ENCODE peak calls at places on chromosomes 11 and 22, in nine cellular contexts. One of them, this sample, is unnamed.
A peak's percentile ranks its signal among the peaks of the same experiment; 100 is the strongest.

GRCh38 chr11:115201121-115201792 is 303.0 kb downstream of the CADM1 start:
- DNase-seq in right lobe of liver: no peak
- DNase-seq in Panc1: no peak
- DNase-seq in MM.1S: no peak
- DNase-seq in GM23248: peak; percentile 87
- DNase-seq in ovary: no peak
- DNase-seq in pancreas: no peak
- DNase-seq in neural progenitor cell: no peak
- DNase-seq in brain microvascular endothelial cell: peak; percentile 50
- DNase-seq in this sample: no peak

GRCh38 chr11:68009391-68010000 is 631 bp upstream of the ALDH3B1 start:
- DNase-seq in right lobe of liver: no peak
- DNase-seq in Panc1: no peak
- DNase-seq in MM.1S: peak; percentile 60
- DNase-seq in GM23248: peak; percentile 56
- DNase-seq in ovary: no peak
- DNase-seq in pancreas: peak; percentile 47
- DNase-seq in neural progenitor cell: no peak
- DNase-seq in brain microvascular endothelial cell: peak; percentile 43
- DNase-seq in this sample: no peak

GRCh38 chr22:11253000-11253511 is 4274.9 kb upstream of the OR11H1 start:
- DNase-seq in right lobe of liver: peak; percentile 38
- DNase-seq in Panc1: no peak
- DNase-seq in MM.1S: no peak
- DNase-seq in GM23248: no peak
- DNase-seq in ovary: no peak
- DNase-seq in pancreas: no peak
- DNase-seq in neural progenitor cell: no peak
- DNase-seq in brain microvascular endothelial cell: no peak
- DNase-seq in this sample: no peak

GRCh38 chr11:116312560-116313340 is 460.0 kb downstream of the BUD13 start:
- DNase-seq in right lobe of liver: peak; percentile 92
- DNase-seq in Panc1: no peak
- DNase-seq in MM.1S: no peak
- DNase-seq in GM23248: peak; percentile 1
- DNase-seq in ovary: peak; percentile 76
- DNase-seq in pancreas: peak; percentile 79
- DNase-seq in neural progenitor cell: peak; percentile 42
- DNase-seq in brain microvascular endothelial cell: no peak
- DNase-seq in this sample: no peak

GRCh38 chr11:120212259-120212888 is 1.5 kb downstream of the OAF start:
- DNase-seq in right lobe of liver: peak; percentile 86
- DNase-seq in Panc1: no peak
- DNase-seq in MM.1S: no peak
- DNase-seq in GM23248: peak; percentile 48
- DNase-seq in ovary: no peak
- DNase-seq in pancreas: no peak
- DNase-seq in neural progenitor cell: no peak
- DNase-seq in brain microvascular endothelial cell: no peak
- DNase-seq in this sample: no peak

GRCh38 chr22:24104307-24105017 is 76.8 kb upstream of the SUSD2 start:
- DNase-seq in right lobe of liver: no peak
- DNase-seq in Panc1: no peak
- DNase-seq in MM.1S: no peak
- DNase-seq in GM23248: no peak
- DNase-seq in ovary: no peak
- DNase-seq in pancreas: no peak
- DNase-seq in neural progenitor cell: no peak
- DNase-seq in brain microvascular endothelial cell: no peak
- DNase-seq in this sample: no peak

GRCh38 chr22:37566903-37567798 is 6.9 kb downstream of the CDC42EP1 start:
- DNase-seq in right lobe of liver: peak; percentile 92
- DNase-seq in Panc1: no peak
- DNase-seq in MM.1S: peak; percentile 96
- DNase-seq in GM23248: peak; percentile 63
- DNase-seq in ovary: peak; percentile 87
- DNase-seq in pancreas: peak; percentile 85
- DNase-seq in neural progenitor cell: peak; percentile 88
- DNase-seq in brain microvascular endothelial cell: no peak
- DNase-seq in this sample: peak; percentile 97

GRCh38 chr11:126391970-126392637 is 36.6 kb downstream of the ST3GAL4 start:
- DNase-seq in right lobe of liver: no peak
- DNase-seq in Panc1: no peak
- DNase-seq in MM.1S: no peak
- DNase-seq in GM23248: peak; percentile 22
- DNase-seq in ovary: no peak
- DNase-seq in pancreas: no peak
- DNase-seq in neural progenitor cell: peak; percentile 31
- DNase-seq in brain microvascular endothelial cell: no peak
- DNase-seq in this sample: peak; percentile 83

GRCh38 chr11:1193326-1194230 is 29.3 kb upstream of the MUC5B start:
- DNase-seq in right lobe of liver: no peak
- DNase-seq in Panc1: no peak
- DNase-seq in MM.1S: no peak
- DNase-seq in GM23248: no peak
- DNase-seq in ovary: no peak
- DNase-seq in pancreas: peak; percentile 10
- DNase-seq in neural progenitor cell: no peak
- DNase-seq in brain microvascular endothelial cell: no peak
- DNase-seq in this sample: peak; percentile 48

GRCh38 chr22:22818861-22819855 is 68.5 kb upstream of the IGLL5 start:
- DNase-seq in right lobe of liver: no peak
- DNase-seq in Panc1: no peak
- DNase-seq in MM.1S: peak; percentile 81
- DNase-seq in GM23248: no peak
- DNase-seq in ovary: no peak
- DNase-seq in pancreas: no peak
- DNase-seq in neural progenitor cell: no peak
- DNase-seq in brain microvascular endothelial cell: no peak
- DNase-seq in this sample: peak; percentile 56

GRCh38 chr11:103338621-103339484 is 229.6 kb downstream of the DYNC2H1 start:
- DNase-seq in right lobe of liver: no peak
- DNase-seq in Panc1: no peak
- DNase-seq in MM.1S: no peak
- DNase-seq in GM23248: peak; percentile 68
- DNase-seq in ovary: no peak
- DNase-seq in pancreas: no peak
- DNase-seq in neural progenitor cell: peak; percentile 44
- DNase-seq in brain microvascular endothelial cell: peak; percentile 67
- DNase-seq in this sample: peak; percentile 20

DNA sequence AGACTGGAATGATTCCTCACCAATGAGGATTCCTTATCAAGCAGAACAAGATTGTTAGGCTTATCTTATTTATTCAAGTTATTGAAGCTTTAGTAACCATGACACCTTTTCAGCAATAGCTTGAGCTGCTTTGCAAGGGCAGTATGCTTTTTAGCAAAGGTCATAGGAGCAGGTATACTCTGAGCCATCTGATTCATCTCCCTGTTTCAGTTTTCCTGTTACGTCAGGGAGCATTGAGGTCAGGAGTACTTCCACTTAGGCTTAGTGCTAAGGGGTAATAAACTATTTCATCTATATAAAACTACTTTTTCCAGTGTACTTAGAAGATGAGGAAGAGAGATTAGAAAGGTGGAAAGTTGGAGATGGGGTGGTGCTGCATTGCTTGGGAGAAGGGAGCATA is 17.7 kb upstream of the ANKRD42 start:
- DNase-seq in right lobe of liver: no peak
- DNase-seq in Panc1: no peak
- DNase-seq in MM.1S: no peak
- DNase-seq in GM23248: no peak
- DNase-seq in ovary: no peak
- DNase-seq in pancreas: no peak
- DNase-seq in neural progenitor cell: no peak
- DNase-seq in brain microvascular endothelial cell: no peak
- DNase-seq in this sample: no peak
- H3K36me3 ChIP-seq in right lobe of liver: peaks cover 49% of the 10 kb centered on the region
- H3K36me3 ChIP-seq in Panc1: peaks cover 35% of the 10 kb centered on the region
- H3K36me3 ChIP-seq in MM.1S: peaks cover 29% of the 10 kb centered on the region
- H3K36me3 ChIP-seq in GM23248: peaks cover 79% of the 10 kb centered on the region
- H3K36me3 ChIP-seq in ovary: no peaks in the 10 kb centered on the region
- H3K36me3 ChIP-seq in pancreas: peaks cover 26% of the 10 kb centered on the region
- H3K36me3 ChIP-seq in neural progenitor cell: peaks cover 44% of the 10 kb centered on the region
- H3K36me3 ChIP-seq in brain microvascular endothelial cell: peaks cover 54% of the 10 kb centered on the region
- H3K36me3 ChIP-seq in this sample: peaks cover 7% of the 10 kb centered on the region

DNA sequence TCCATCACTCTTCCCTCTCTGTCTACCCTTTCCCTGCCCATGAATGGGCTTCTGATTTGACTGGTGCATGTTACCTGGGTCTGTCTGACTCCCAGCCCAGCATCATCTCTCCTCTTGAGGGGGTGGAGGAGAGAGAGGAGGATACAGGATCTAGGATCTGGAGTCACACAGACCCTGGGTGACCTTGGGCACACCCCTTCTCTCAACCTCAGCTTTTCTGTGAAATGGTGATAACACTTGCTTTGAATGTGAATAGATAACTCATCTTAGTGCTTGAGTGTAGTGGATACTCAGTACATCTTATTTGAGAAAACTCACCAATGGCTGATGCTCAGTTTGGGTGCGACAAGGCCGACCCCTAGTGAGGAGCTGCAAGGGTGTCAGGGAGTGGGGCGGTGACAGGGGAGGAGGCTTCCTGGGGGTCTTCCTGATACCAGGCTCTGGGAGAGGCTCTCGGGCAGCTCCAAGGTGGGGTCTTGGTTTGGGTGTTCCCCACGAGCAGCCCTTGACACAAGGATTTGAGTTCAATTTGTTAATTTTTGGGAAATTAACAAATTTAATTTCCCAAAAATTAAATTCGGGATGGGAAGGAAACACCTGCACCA is 9.0 kb downstream of the INCENP start:
- DNase-seq in right lobe of liver: no peak
- DNase-seq in Panc1: no peak
- DNase-seq in MM.1S: no peak
- DNase-seq in GM23248: no peak
- DNase-seq in ovary: no peak
- DNase-seq in pancreas: no peak
- DNase-seq in neural progenitor cell: no peak
- DNase-seq in brain microvascular endothelial cell: no peak
- DNase-seq in this sample: peak; percentile 13
- H3K36me3 ChIP-seq in right lobe of liver: no peaks in the 10 kb centered on the region
- H3K36me3 ChIP-seq in Panc1: peaks cover 4% of the 10 kb centered on the region
- H3K36me3 ChIP-seq in MM.1S: peaks cover 4% of the 10 kb centered on the region
- H3K36me3 ChIP-seq in GM23248: no peaks in the 10 kb centered on the region
- H3K36me3 ChIP-seq in ovary: no peaks in the 10 kb centered on the region
- H3K36me3 ChIP-seq in pancreas: no peaks in the 10 kb centered on the region
- H3K36me3 ChIP-seq in neural progenitor cell: no peaks in the 10 kb centered on the region
- H3K36me3 ChIP-seq in brain microvascular endothelial cell: peaks cover 17% of the 10 kb centered on the region
- H3K36me3 ChIP-seq in this sample: peaks cover 34% of the 10 kb centered on the region

GRCh38 chr11:33712436-33712835 is 11.8 kb upstream of the C11orf91 start:
- DNase-seq in right lobe of liver: no peak
- DNase-seq in Panc1: no peak
- DNase-seq in MM.1S: no peak
- DNase-seq in GM23248: no peak
- DNase-seq in ovary: no peak
- DNase-seq in pancreas: no peak
- DNase-seq in neural progenitor cell: no peak
- DNase-seq in brain microvascular endothelial cell: no peak
- DNase-seq in this sample: no peak

GRCh38 chr11:33709471-33709870 is 8.8 kb upstream of the C11orf91 start:
- DNase-seq in right lobe of liver: no peak
- DNase-seq in Panc1: no peak
- DNase-seq in MM.1S: no peak
- DNase-seq in GM23248: peak; percentile 7
- DNase-seq in ovary: no peak
- DNase-seq in pancreas: no peak
- DNase-seq in neural progenitor cell: no peak
- DNase-seq in brain microvascular endothelial cell: no peak
- DNase-seq in this sample: no peak

GRCh38 chr11:33716236-33716635 is 15.6 kb upstream of the C11orf91 start:
- DNase-seq in right lobe of liver: no peak
- DNase-seq in Panc1: no peak
- DNase-seq in MM.1S: peak; percentile 36
- DNase-seq in GM23248: peak; percentile 63
- DNase-seq in ovary: no peak
- DNase-seq in pancreas: no peak
- DNase-seq in neural progenitor cell: no peak
- DNase-seq in brain microvascular endothelial cell: no peak
- DNase-seq in this sample: no peak

GRCh38 chr11:33713914-33714398 is 13.3 kb upstream of the C11orf91 start:
- DNase-seq in right lobe of liver: no peak
- DNase-seq in Panc1: no peak
- DNase-seq in MM.1S: no peak
- DNase-seq in GM23248: no peak
- DNase-seq in ovary: no peak
- DNase-seq in pancreas: no peak
- DNase-seq in neural progenitor cell: no peak
- DNase-seq in brain microvascular endothelial cell: no peak
- DNase-seq in this sample: no peak

GRCh38 chr11:33713162-33713913 is 12.7 kb upstream of the C11orf91 start:
- DNase-seq in right lobe of liver: no peak
- DNase-seq in Panc1: no peak
- DNase-seq in MM.1S: no peak
- DNase-seq in GM23248: no peak
- DNase-seq in ovary: no peak
- DNase-seq in pancreas: no peak
- DNase-seq in neural progenitor cell: no peak
- DNase-seq in brain microvascular endothelial cell: no peak
- DNase-seq in this sample: no peak
- H3K36me3 ChIP-seq in right lobe of liver: peaks cover 23% of the 10 kb centered on the region
- H3K36me3 ChIP-seq in Panc1: peaks cover 51% of the 10 kb centered on the region
- H3K36me3 ChIP-seq in MM.1S: peaks cover 11% of the 10 kb centered on the region
- H3K36me3 ChIP-seq in GM23248: peaks cover 96% of the 10 kb centered on the region
- H3K36me3 ChIP-seq in ovary: no peaks in the 10 kb centered on the region
- H3K36me3 ChIP-seq in pancreas: peaks cover 13% of the 10 kb centered on the region
- H3K36me3 ChIP-seq in neural progenitor cell: no peaks in the 10 kb centered on the region
- H3K36me3 ChIP-seq in brain microvascular endothelial cell: peaks cover 79% of the 10 kb centered on the region
- H3K36me3 ChIP-seq in this sample: peaks cover 10% of the 10 kb centered on the region

GRCh38 chr22:19350947-19351346 is 59.4 kb upstream of the CLTCL1 start:
- DNase-seq in right lobe of liver: no peak
- DNase-seq in Panc1: no peak
- DNase-seq in MM.1S: no peak
- DNase-seq in GM23248: no peak
- DNase-seq in ovary: no peak
- DNase-seq in pancreas: no peak
- DNase-seq in neural progenitor cell: no peak
- DNase-seq in brain microvascular endothelial cell: no peak
- DNase-seq in this sample: no peak

GRCh38 chr22:19352217-19352616 is 60.7 kb upstream of the CLTCL1 start:
- DNase-seq in right lobe of liver: no peak
- DNase-seq in Panc1: no peak
- DNase-seq in MM.1S: no peak
- DNase-seq in GM23248: no peak
- DNase-seq in ovary: no peak
- DNase-seq in pancreas: no peak
- DNase-seq in neural progenitor cell: no peak
- DNase-seq in brain microvascular endothelial cell: no peak
- DNase-seq in this sample: no peak

GRCh38 chr22:19350476-19350859 is 58.9 kb upstream of the CLTCL1 start:
- DNase-seq in right lobe of liver: no peak
- DNase-seq in Panc1: no peak
- DNase-seq in MM.1S: no peak
- DNase-seq in GM23248: no peak
- DNase-seq in ovary: no peak
- DNase-seq in pancreas: no peak
- DNase-seq in neural progenitor cell: no peak
- DNase-seq in brain microvascular endothelial cell: no peak
- DNase-seq in this sample: no peak

GRCh38 chr22:19352766-19353165 is 61.2 kb upstream of the CLTCL1 start:
- DNase-seq in right lobe of liver: no peak
- DNase-seq in Panc1: no peak
- DNase-seq in MM.1S: no peak
- DNase-seq in GM23248: no peak
- DNase-seq in ovary: no peak
- DNase-seq in pancreas: no peak
- DNase-seq in neural progenitor cell: no peak
- DNase-seq in brain microvascular endothelial cell: no peak
- DNase-seq in this sample: no peak

GRCh38 chr22:19351604-19352003 is 60.1 kb upstream of the CLTCL1 start:
- DNase-seq in right lobe of liver: no peak
- DNase-seq in Panc1: no peak
- DNase-seq in MM.1S: no peak
- DNase-seq in GM23248: no peak
- DNase-seq in ovary: no peak
- DNase-seq in pancreas: no peak
- DNase-seq in neural progenitor cell: no peak
- DNase-seq in brain microvascular endothelial cell: no peak
- DNase-seq in this sample: no peak
- H3K36me3 ChIP-seq in right lobe of liver: peaks cover 74% of the 10 kb centered on the region
- H3K36me3 ChIP-seq in Panc1: no peaks in the 10 kb centered on the region
- H3K36me3 ChIP-seq in MM.1S: peaks cover 8% of the 10 kb centered on the region
- H3K36me3 ChIP-seq in GM23248: peaks cover 23% of the 10 kb centered on the region
- H3K36me3 ChIP-seq in ovary: peaks cover 2% of the 10 kb centered on the region
- H3K36me3 ChIP-seq in pancreas: peaks cover 16% of the 10 kb centered on the region
- H3K36me3 ChIP-seq in neural progenitor cell: no peaks in the 10 kb centered on the region
- H3K36me3 ChIP-seq in brain microvascular endothelial cell: peaks cover 91% of the 10 kb centered on the region
- H3K36me3 ChIP-seq in this sample: peaks cover 44% of the 10 kb centered on the region

This sample was measured in H7.